ENCODE peak calls at places on chromosomes 12 and 14, in ten cellular contexts. One of them, this sample, is unnamed.

GRCh38 chr12:98868076-98868475 is 223.0 kb downstream of the APAF1 start:
- DNase-seq in transverse colon: no peak
- DNase-seq in RWPE1: no peak
- DNase-seq in cardiac muscle cell: no peak
- DNase-seq in progenitor cell of endocrine pancreas: no peak
- DNase-seq in colonic mucosa: no peak
- DNase-seq in gastrocnemius medialis: no peak
- DNase-seq in choroid plexus epithelial cell: no peak
- DNase-seq in HCT116: no peak
- DNase-seq in GM13976: no peak
- DNase-seq in this sample: no peak

GRCh38 chr12:3604281-3604680 is 113.3 kb downstream of the PRMT8 start:
- DNase-seq in choroid plexus epithelial cell: no peak
- DNase-seq in HCT116: no peak
- DNase-seq in GM13976: no peak
- DNase-seq in gastrocnemius medialis: no peak
- DNase-seq in cardiac muscle cell: no peak
- DNase-seq in progenitor cell of endocrine pancreas: no peak
- DNase-seq in colonic mucosa: no peak
- DNase-seq in RWPE1: no peak
- DNase-seq in transverse colon: no peak
- DNase-seq in this sample: peak

GRCh38 chr14:55798400-55798799 is 218.4 kb downstream of the KTN1 start:
- DNase-seq in choroid plexus epithelial cell: no peak
- DNase-seq in colonic mucosa: no peak
- DNase-seq in gastrocnemius medialis: no peak
- DNase-seq in cardiac muscle cell: no peak
- DNase-seq in HCT116: no peak
- DNase-seq in progenitor cell of endocrine pancreas: no peak
- DNase-seq in GM13976: no peak
- DNase-seq in RWPE1: no peak
- DNase-seq in transverse colon: no peak
- DNase-seq in this sample: no peak

GRCh38 chr14:24395609-24396580 is 2.9 kb upstream of the NYNRIN start:
- DNase-seq in RWPE1: no peak
- DNase-seq in choroid plexus epithelial cell: no peak
- DNase-seq in progenitor cell of endocrine pancreas: no peak
- DNase-seq in GM13976: no peak
- DNase-seq in gastrocnemius medialis: no peak
- DNase-seq in colonic mucosa: no peak
- DNase-seq in cardiac muscle cell: peak
- DNase-seq in HCT116: no peak
- DNase-seq in transverse colon: no peak
- DNase-seq in this sample: no peak

GRCh38 chr14:77485901-77486678 is 12.5 kb downstream of the ISM2 start:
- DNase-seq in transverse colon: no peak
- DNase-seq in HCT116: no peak
- DNase-seq in gastrocnemius medialis: no peak
- DNase-seq in cardiac muscle cell: no peak
- DNase-seq in choroid plexus epithelial cell: peak
- DNase-seq in RWPE1: peak
- DNase-seq in progenitor cell of endocrine pancreas: no peak
- DNase-seq in GM13976: peak
- DNase-seq in colonic mucosa: no peak
- DNase-seq in this sample: no peak

GRCh38 chr12:124392991-124393790 is 98.3 kb downstream of the RFLNA start:
- DNase-seq in HCT116: no peak
- DNase-seq in colonic mucosa: peak
- DNase-seq in GM13976: no peak
- DNase-seq in RWPE1: peak
- DNase-seq in transverse colon: peak
- DNase-seq in progenitor cell of endocrine pancreas: no peak
- DNase-seq in cardiac muscle cell: peak
- DNase-seq in gastrocnemius medialis: peak
- DNase-seq in choroid plexus epithelial cell: peak
- DNase-seq in this sample: no peak

GRCh38 chr12:104522985-104523719 is 66.4 kb downstream of the CHST11 start:
- DNase-seq in progenitor cell of endocrine pancreas: no peak
- DNase-seq in gastrocnemius medialis: no peak
- DNase-seq in colonic mucosa: no peak
- DNase-seq in choroid plexus epithelial cell: peak
- DNase-seq in RWPE1: no peak
- DNase-seq in GM13976: no peak
- DNase-seq in HCT116: no peak
- DNase-seq in transverse colon: no peak
- DNase-seq in cardiac muscle cell: no peak
- DNase-seq in this sample: no peak

GRCh38 chr14:100781952-100782351 is 44.0 kb upstream of the MEG3 start:
- DNase-seq in transverse colon: no peak
- DNase-seq in colonic mucosa: no peak
- DNase-seq in progenitor cell of endocrine pancreas: no peak
- DNase-seq in HCT116: no peak
- DNase-seq in cardiac muscle cell: no peak
- DNase-seq in gastrocnemius medialis: no peak
- DNase-seq in GM13976: no peak
- DNase-seq in RWPE1: no peak
- DNase-seq in choroid plexus epithelial cell: no peak
- DNase-seq in this sample: no peak

GRCh38 chr12:78645956-78646355 is 218.6 kb upstream of the SYT1 start:
- DNase-seq in choroid plexus epithelial cell: peak
- DNase-seq in transverse colon: no peak
- DNase-seq in GM13976: no peak
- DNase-seq in HCT116: no peak
- DNase-seq in colonic mucosa: no peak
- DNase-seq in progenitor cell of endocrine pancreas: no peak
- DNase-seq in gastrocnemius medialis: no peak
- DNase-seq in cardiac muscle cell: peak
- DNase-seq in RWPE1: no peak
- DNase-seq in this sample: no peak

GRCh38 chr12:31558521-31558920 is 32.4 kb downstream of the DENND5B start:
- DNase-seq in gastrocnemius medialis: no peak
- DNase-seq in cardiac muscle cell: no peak
- DNase-seq in colonic mucosa: no peak
- DNase-seq in choroid plexus epithelial cell: no peak
- DNase-seq in progenitor cell of endocrine pancreas: no peak
- DNase-seq in transverse colon: no peak
- DNase-seq in HCT116: no peak
- DNase-seq in GM13976: no peak
- DNase-seq in RWPE1: no peak
- DNase-seq in this sample: no peak

GRCh38 chr12:54684636-54685630 is 36.8 kb upstream of the DCD start:
- DNase-seq in transverse colon: no peak
- DNase-seq in progenitor cell of endocrine pancreas: no peak
- DNase-seq in gastrocnemius medialis: no peak
- DNase-seq in colonic mucosa: no peak
- DNase-seq in GM13976: no peak
- DNase-seq in cardiac muscle cell: no peak
- DNase-seq in choroid plexus epithelial cell: no peak
- DNase-seq in RWPE1: no peak
- DNase-seq in HCT116: no peak
- DNase-seq in this sample: peak

GRCh38 chr14:24858052-24858451 is 191.9 kb downstream of the STXBP6 start:
- DNase-seq in colonic mucosa: no peak
- DNase-seq in transverse colon: no peak
- DNase-seq in GM13976: no peak
- DNase-seq in choroid plexus epithelial cell: no peak
- DNase-seq in cardiac muscle cell: no peak
- DNase-seq in HCT116: no peak
- DNase-seq in gastrocnemius medialis: no peak
- DNase-seq in RWPE1: no peak
- DNase-seq in progenitor cell of endocrine pancreas: no peak
- DNase-seq in this sample: peak

GRCh38 chr12:97716356-97716755 is 253.8 kb downstream of the RMST start:
- DNase-seq in HCT116: no peak
- DNase-seq in transverse colon: no peak
- DNase-seq in progenitor cell of endocrine pancreas: no peak
- DNase-seq in colonic mucosa: no peak
- DNase-seq in RWPE1: no peak
- DNase-seq in cardiac muscle cell: peak
- DNase-seq in choroid plexus epithelial cell: peak
- DNase-seq in gastrocnemius medialis: no peak
- DNase-seq in GM13976: no peak
- DNase-seq in this sample: peak

GRCh38 chr12:68435816-68436215 is 103.7 kb upstream of the MDM1 start:
- DNase-seq in transverse colon: no peak
- DNase-seq in colonic mucosa: no peak
- DNase-seq in HCT116: no peak
- DNase-seq in gastrocnemius medialis: no peak
- DNase-seq in choroid plexus epithelial cell: peak
- DNase-seq in progenitor cell of endocrine pancreas: no peak
- DNase-seq in RWPE1: no peak
- DNase-seq in GM13976: no peak
- DNase-seq in cardiac muscle cell: peak
- DNase-seq in this sample: no peak

GRCh38 chr14:104929268-104930230 is 4.9 kb downstream of the PLD4 start:
- DNase-seq in gastrocnemius medialis: no peak
- DNase-seq in RWPE1: no peak
- DNase-seq in colonic mucosa: no peak
- DNase-seq in transverse colon: no peak
- DNase-seq in choroid plexus epithelial cell: no peak
- DNase-seq in cardiac muscle cell: no peak
- DNase-seq in progenitor cell of endocrine pancreas: no peak
- DNase-seq in HCT116: no peak
- DNase-seq in GM13976: no peak
- DNase-seq in this sample: no peak

GRCh38 chr14:104928391-104929133 is 3.9 kb downstream of the PLD4 start:
- DNase-seq in colonic mucosa: no peak
- DNase-seq in GM13976: peak
- DNase-seq in transverse colon: no peak
- DNase-seq in cardiac muscle cell: no peak
- DNase-seq in RWPE1: no peak
- DNase-seq in gastrocnemius medialis: no peak
- DNase-seq in progenitor cell of endocrine pancreas: no peak
- DNase-seq in choroid plexus epithelial cell: no peak
- DNase-seq in HCT116: no peak
- DNase-seq in this sample: no peak

GRCh38 chr14:104926619-104927431 is 2.1 kb downstream of the PLD4 start:
- DNase-seq in choroid plexus epithelial cell: no peak
- DNase-seq in cardiac muscle cell: no peak
- DNase-seq in HCT116: no peak
- DNase-seq in colonic mucosa: no peak
- DNase-seq in transverse colon: peak
- DNase-seq in gastrocnemius medialis: no peak
- DNase-seq in RWPE1: no peak
- DNase-seq in GM13976: peak
- DNase-seq in progenitor cell of endocrine pancreas: no peak
- DNase-seq in this sample: peak

GRCh38 chr14:104927432-104927816 is 2.7 kb downstream of the PLD4 start:
- DNase-seq in GM13976: no peak
- DNase-seq in transverse colon: no peak
- DNase-seq in progenitor cell of endocrine pancreas: no peak
- DNase-seq in RWPE1: no peak
- DNase-seq in colonic mucosa: no peak
- DNase-seq in cardiac muscle cell: no peak
- DNase-seq in HCT116: no peak
- DNase-seq in gastrocnemius medialis: no peak
- DNase-seq in choroid plexus epithelial cell: no peak
- DNase-seq in this sample: peak

DNA sequence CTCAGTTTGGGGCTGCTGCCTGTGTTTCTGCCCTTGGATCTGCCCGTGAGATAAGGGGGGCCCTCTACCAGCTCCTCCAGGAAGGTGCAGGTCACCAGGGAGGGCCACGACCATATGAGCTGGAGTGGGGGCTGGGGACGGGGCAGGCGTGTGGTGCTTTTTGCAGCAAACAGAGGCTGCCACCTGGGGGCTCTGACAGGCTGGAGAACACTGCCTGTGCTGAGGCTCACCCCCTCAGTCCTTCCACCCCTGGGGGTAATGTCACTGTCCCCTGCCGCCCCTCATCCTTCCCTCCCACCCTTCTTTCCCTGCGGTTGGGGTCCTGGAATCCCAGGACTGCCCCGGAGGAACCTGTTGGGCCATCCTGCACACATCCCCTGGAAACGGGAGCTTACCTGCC is 3.2 kb downstream of the PLD4 start:
- DNase-seq in GM13976: no peak
- DNase-seq in transverse colon: no peak
- DNase-seq in progenitor cell of endocrine pancreas: no peak
- DNase-seq in RWPE1: no peak
- DNase-seq in colonic mucosa: no peak
- DNase-seq in choroid plexus epithelial cell: no peak
- DNase-seq in cardiac muscle cell: no peak
- DNase-seq in gastrocnemius medialis: no peak
- DNase-seq in HCT116: no peak
- DNase-seq in this sample: no peak
- TF ChIP-seq CTCF in GM13976: no peak
- TF ChIP-seq CTCF in transverse colon: no peak
- TF ChIP-seq CTCF in progenitor cell of endocrine pancreas: no peak
- TF ChIP-seq CTCF in RWPE1: no peak
- TF ChIP-seq CTCF in colonic mucosa: no peak
- TF ChIP-seq CTCF in choroid plexus epithelial cell: no peak
- TF ChIP-seq CTCF in cardiac muscle cell: no peak
- TF ChIP-seq CTCF in gastrocnemius medialis: no peak
- TF ChIP-seq CTCF in HCT116: no peak
- TF ChIP-seq CTCF in this sample: no peak

GRCh38 chr14:50311337-50311973 is 574 bp downstream of the L2HGDH start:
- DNase-seq in transverse colon: no peak
- DNase-seq in colonic mucosa: peak
- DNase-seq in cardiac muscle cell: no peak
- DNase-seq in progenitor cell of endocrine pancreas: no peak
- DNase-seq in gastrocnemius medialis: no peak
- DNase-seq in choroid plexus epithelial cell: peak
- DNase-seq in RWPE1: peak
- DNase-seq in HCT116: no peak
- DNase-seq in GM13976: no peak
- DNase-seq in this sample: no peak
- TF ChIP-seq CTCF in transverse colon: peak
- TF ChIP-seq CTCF in colonic mucosa: peak
- TF ChIP-seq CTCF in cardiac muscle cell: peak
- TF ChIP-seq CTCF in progenitor cell of endocrine pancreas: peak
- TF ChIP-seq CTCF in gastrocnemius medialis: no peak
- TF ChIP-seq CTCF in choroid plexus epithelial cell: peak
- TF ChIP-seq CTCF in RWPE1: no peak
- TF ChIP-seq CTCF in HCT116: peak
- TF ChIP-seq CTCF in GM13976: peak
- TF ChIP-seq CTCF in this sample: no peak

DNA sequence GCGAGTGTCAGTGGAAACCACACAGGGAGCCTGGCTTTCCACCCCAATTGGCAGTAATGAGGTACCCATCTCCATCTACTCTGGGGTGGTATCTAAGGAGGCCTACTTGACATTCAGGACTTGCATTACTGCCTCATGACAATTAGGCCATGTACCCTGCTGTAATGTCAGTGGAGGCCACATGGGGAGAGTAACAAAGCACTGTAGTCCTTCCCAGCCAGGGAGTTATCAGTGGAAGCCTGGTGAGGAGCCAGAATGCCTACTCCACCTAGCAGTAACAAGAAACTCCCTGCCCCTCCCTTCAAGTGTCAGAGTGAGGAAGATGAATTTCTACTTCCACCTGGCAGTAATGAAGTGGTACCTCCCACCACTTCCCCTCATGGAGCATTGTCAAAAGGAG is 12.5 kb downstream of the TIMM9 start:
- DNase-seq in colonic mucosa: no peak
- DNase-seq in GM13976: no peak
- DNase-seq in transverse colon: no peak
- DNase-seq in HCT116: no peak
- DNase-seq in progenitor cell of endocrine pancreas: no peak
- DNase-seq in choroid plexus epithelial cell: no peak
- DNase-seq in RWPE1: no peak
- DNase-seq in cardiac muscle cell: peak
- DNase-seq in gastrocnemius medialis: no peak
- DNase-seq in this sample: peak
- TF ChIP-seq CTCF in colonic mucosa: no peak
- TF ChIP-seq CTCF in GM13976: no peak
- TF ChIP-seq CTCF in transverse colon: no peak
- TF ChIP-seq CTCF in HCT116: no peak
- TF ChIP-seq CTCF in progenitor cell of endocrine pancreas: no peak
- TF ChIP-seq CTCF in choroid plexus epithelial cell: no peak
- TF ChIP-seq CTCF in RWPE1: no peak
- TF ChIP-seq CTCF in cardiac muscle cell: no peak
- TF ChIP-seq CTCF in gastrocnemius medialis: no peak
- TF ChIP-seq CTCF in this sample: no peak

GRCh38 chr12:111673503-111673902 is 12.3 kb downstream of the BRAP start:
- DNase-seq in cardiac muscle cell: peak
- DNase-seq in choroid plexus epithelial cell: peak
- DNase-seq in colonic mucosa: no peak
- DNase-seq in progenitor cell of endocrine pancreas: no peak
- DNase-seq in HCT116: peak
- DNase-seq in RWPE1: no peak
- DNase-seq in transverse colon: no peak
- DNase-seq in GM13976: peak
- DNase-seq in gastrocnemius medialis: no peak
- DNase-seq in this sample: peak
- TF ChIP-seq CTCF in cardiac muscle cell: peak
- TF ChIP-seq CTCF in choroid plexus epithelial cell: peak
- TF ChIP-seq CTCF in colonic mucosa: peak
- TF ChIP-seq CTCF in progenitor cell of endocrine pancreas: peak
- TF ChIP-seq CTCF in HCT116: peak
- TF ChIP-seq CTCF in RWPE1: no peak
- TF ChIP-seq CTCF in transverse colon: peak
- TF ChIP-seq CTCF in GM13976: peak
- TF ChIP-seq CTCF in gastrocnemius medialis: no peak
- TF ChIP-seq CTCF in this sample: peak